ENCODE peak calls at places on chromosomes 1 and 21, in five cellular contexts. I is IMR-90, U is SK-N-SH, T is K562, Y is HepG2. W is an unnamed sample.

GRCh38 chr1:110375490-110375889 is 15.3 kb downstream of the SLC16A4 start:
- DNase-seq in I (no peak), U (no peak), T (no peak), Y (no peak), W (no peak)

GRCh38 chr1:211753649-211754251 is 76.8 kb downstream of the LPGAT1 start:
- DNase-seq in I (no peak), U (peak), T (no peak), Y (peak), W (no peak)

GRCh38 chr1:183089025-183089639 is 65.9 kb downstream of the LAMC1 start:
- DNase-seq in I (no peak), U (no peak), T (no peak), Y (peak), W (no peak)

GRCh38 chr1:55684131-55684650 is 469.0 kb upstream of the USP24 start:
- DNase-seq in I (no peak), U (no peak), T (no peak), Y (no peak), W (no peak)

GRCh38 chr1:92755541-92756351 is 29.2 kb downstream of the EVI5 start:
- DNase-seq in I (peak), U (no peak), T (no peak), Y (no peak), W (no peak)

GRCh38 chr1:229714964-229715603 is 89.0 kb downstream of the URB2 start:
- DNase-seq in I (peak), U (no peak), T (peak), Y (peak), W (no peak)

GRCh38 chr21:31566611-31567010 is 92.9 kb upstream of the SOD1 start:
- DNase-seq in I (no peak), U (no peak), T (no peak), Y (no peak), W (no peak)

GRCh38 chr1:8571200-8571984 is 246.0 kb downstream of the RERE start:
- DNase-seq in I (peak), U (peak), T (no peak), Y (peak), W (no peak)

GRCh38 chr1:91526496-91526895 is 25.8 kb downstream of the CDC7 start:
- DNase-seq in I (peak), U (no peak), T (no peak), Y (no peak), W (no peak)

GRCh38 chr1:91533625-91534024 is 33.0 kb downstream of the CDC7 start:
- DNase-seq in I (no peak), U (no peak), T (no peak), Y (no peak), W (no peak)

GRCh38 chr1:91535441-91535840 is 34.8 kb downstream of the CDC7 start:
- DNase-seq in I (no peak), U (no peak), T (no peak), Y (no peak), W (no peak)

GRCh38 chr1:91527781-91528180 is 27.1 kb downstream of the CDC7 start:
- DNase-seq in I (no peak), U (no peak), T (no peak), Y (no peak), W (no peak)

GRCh38 chr1:91529856-91530255 is 29.2 kb downstream of the CDC7 start:
- DNase-seq in I (peak), U (no peak), T (no peak), Y (no peak), W (no peak)
- TF ChIP-seq MXI1 in I (no peak), U (no peak), T (no peak), Y (no peak), W (no peak)

DNA sequence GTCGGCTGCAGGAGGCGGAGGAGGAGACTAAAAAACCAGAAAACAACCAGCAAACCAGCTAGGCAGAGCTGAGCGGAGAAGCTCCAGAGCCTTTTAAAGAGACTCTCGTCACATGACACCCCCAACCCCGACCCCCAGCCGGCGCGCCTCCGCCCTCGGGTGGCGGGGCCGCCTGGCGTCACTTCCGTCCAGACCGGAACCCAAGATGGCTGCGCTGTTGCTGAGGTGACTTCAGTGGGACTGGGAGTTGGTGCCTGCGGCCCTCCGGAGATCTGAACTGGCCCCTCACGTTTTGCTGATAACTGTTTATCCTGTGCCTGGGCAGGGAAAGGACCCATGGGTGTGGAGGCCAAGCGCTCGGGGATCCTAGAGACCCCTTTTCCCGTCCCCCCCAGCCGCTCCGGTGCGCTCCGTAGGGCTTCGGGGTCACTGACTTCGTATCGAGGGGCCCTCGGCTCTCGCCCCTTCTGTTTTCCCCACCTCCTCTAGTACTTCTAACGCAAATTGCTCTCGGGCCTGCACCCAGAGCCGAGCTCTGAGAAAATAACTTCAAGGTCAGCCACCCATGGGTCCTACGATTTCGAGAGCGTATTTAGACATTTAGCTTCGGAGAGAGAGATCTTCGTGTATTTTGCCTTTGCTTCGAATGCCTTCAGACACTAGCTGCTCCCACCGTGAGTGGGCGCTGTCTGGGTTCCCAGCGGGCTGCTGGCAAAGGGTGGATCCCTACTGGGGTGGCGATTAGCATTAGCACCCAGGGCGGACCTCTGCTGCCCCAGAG is at the start of gene SDHC:
- DNase-seq in I (peak), U (peak), T (peak), Y (peak), W (no peak)
- TF ChIP-seq CTCF in I (peak), U (peak), T (peak), Y (peak), W (peak)

GRCh38 chr1:117673405-117673804 is 67.6 kb downstream of the TENT5C start:
- DNase-seq in I (peak), U (no peak), T (no peak), Y (no peak), W (no peak)

GRCh38 chr1:117676615-117677130 is 70.8 kb downstream of the TENT5C start:
- DNase-seq in I (no peak), U (no peak), T (no peak), Y (no peak), W (no peak)

GRCh38 chr1:117672756-117673155 is 66.9 kb downstream of the TENT5C start:
- DNase-seq in I (no peak), U (no peak), T (no peak), Y (no peak), W (no peak)

GRCh38 chr1:117675907-117676430 is 70.1 kb downstream of the TENT5C start:
- DNase-seq in I (no peak), U (no peak), T (no peak), Y (no peak), W (no peak)

GRCh38 chr1:117674521-117675400 is 68.9 kb downstream of the TENT5C start:
- DNase-seq in I (peak), U (no peak), T (peak), Y (no peak), W (no peak)
- TF ChIP-seq MXI1 in I (no peak), U (no peak), T (no peak), Y (no peak), W (no peak)

GRCh38 chr21:15037894-15038293 is 26.9 kb downstream of the NRIP1 start:
- DNase-seq in I (no peak), U (no peak), T (no peak), Y (no peak), W (no peak)
- TF ChIP-seq CTCF in I (no peak), U (no peak), T (no peak), Y (no peak), W (no peak)

DNA sequence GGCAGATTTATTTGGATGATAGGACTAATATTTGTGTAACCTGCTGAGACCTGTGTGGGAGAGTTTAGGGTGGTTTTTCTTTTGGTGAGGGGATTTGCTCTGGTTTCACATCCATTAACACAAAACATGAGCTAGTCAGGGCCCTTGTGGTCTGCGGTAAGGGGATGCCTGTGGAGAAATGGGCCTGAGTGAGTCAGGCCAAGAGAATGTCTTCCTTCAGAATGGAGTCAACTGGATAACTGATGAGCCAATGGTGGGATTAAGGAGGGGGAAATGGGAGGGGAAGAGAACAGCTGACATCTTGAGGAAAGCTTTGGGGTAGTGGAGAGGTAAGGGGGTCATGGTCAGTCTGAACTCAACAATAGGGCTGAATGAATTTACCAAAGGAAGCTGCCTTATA is 13.9 kb downstream of the WNT2B start:
- DNase-seq in I (peak), U (no peak), T (no peak), Y (no peak), W (no peak)
- TF ChIP-seq MXI1 in I (no peak), U (no peak), T (no peak), Y (no peak), W (no peak)

W was measured in GM12878.